ENCODE peak calls at places on chromosomes 11 and 22, in ten cellular contexts. U is AG10803, M is WTC11, Z is left ventricle myocardium inferior, W is OCI-LY7, N is MCF 10A, X is CD14-positive monocyte, V is osteocyte, F is coronary artery, G is mesothelial cell of epicardium. Q is an unnamed sample.

GRCh38 chr22:39938509-39938908 is 21.7 kb upstream of the TMA7B start:
- DNase-seq in U (no peak), M (no peak), Z (no peak), W (no peak), N (no peak), X (no peak), V (no peak), F (no peak), G (no peak), Q (no peak)

GRCh38 chr22:50206599-50206998 is 5.8 kb downstream of the SELENOO start:
- DNase-seq in U (peak), M (peak), Z (peak), W (peak), N (no peak), X (no peak), V (no peak), F (no peak), G (no peak), Q (peak)

GRCh38 chr11:10373340-10373739 is 68.5 kb downstream of the ADM start:
- DNase-seq in U (peak), M (no peak), Z (no peak), W (no peak), N (no peak), X (no peak), V (no peak), F (no peak), G (no peak), Q (no peak)

GRCh38 chr11:28133146-28133545 is 25.0 kb downstream of the METTL15 start:
- DNase-seq in U (peak), M (no peak), Z (no peak), W (no peak), N (peak), X (no peak), V (no peak), F (no peak), G (no peak), Q (no peak)

GRCh38 chr11:1437500-1437899 is 47.8 kb downstream of the BRSK2 start:
- DNase-seq in U (peak), M (no peak), Z (peak), W (no peak), N (no peak), X (no peak), V (no peak), F (no peak), G (no peak), Q (no peak)

GRCh38 chr11:93904711-93905110 is 54.3 kb upstream of the VSTM5 start:
- DNase-seq in U (no peak), M (no peak), Z (no peak), W (no peak), N (no peak), X (no peak), V (no peak), F (no peak), G (no peak), Q (no peak)

GRCh38 chr11:17036666-17037658 is 22.7 kb upstream of the PLEKHA7 start:
- DNase-seq in U (no peak), M (peak), Z (no peak), W (peak), N (peak), X (no peak), V (no peak), F (no peak), G (no peak), Q (peak)

GRCh38 chr11:38598413-38598812 is 2000.4 kb upstream of the RAG2 start:
- DNase-seq in U (no peak), M (no peak), Z (no peak), W (no peak), N (no peak), X (no peak), V (no peak), F (no peak), G (no peak), Q (no peak)

GRCh38 chr11:68383976-68384501 is 71.6 kb downstream of the LRP5 start:
- DNase-seq in U (peak), M (peak), Z (peak), W (peak), N (peak), X (no peak), V (peak), F (no peak), G (peak), Q (peak)

GRCh38 chr22:41517172-41518047 is 26.9 kb downstream of the POLR3H start:
- DNase-seq in U (peak), M (peak), Z (peak), W (no peak), N (peak), X (no peak), V (peak), F (no peak), G (no peak), Q (peak)

GRCh38 chr11:94884322-94884721 is 89.0 kb downstream of the CWC15 start:
- DNase-seq in U (no peak), M (no peak), Z (no peak), W (no peak), N (no peak), X (no peak), V (no peak), F (no peak), G (no peak), Q (no peak)

GRCh38 chr11:72719551-72719950 is 32.7 kb downstream of the ARAP1 start:
- DNase-seq in U (no peak), M (no peak), Z (no peak), W (no peak), N (no peak), X (no peak), V (no peak), F (no peak), G (no peak), Q (peak)

GRCh38 chr22:23149743-23150238 is 4.5 kb downstream of the RAB36 start:
- DNase-seq in U (no peak), M (peak), Z (no peak), W (no peak), N (no peak), X (no peak), V (no peak), F (no peak), G (no peak), Q (no peak)

GRCh38 chr22:33126881-33127280 is 68.7 kb upstream of the SYN3 start:
- DNase-seq in U (peak), M (no peak), Z (no peak), W (peak), N (peak), X (no peak), V (no peak), F (no peak), G (no peak), Q (no peak)

GRCh38 chr11:133681901-133682300 is 149.6 kb upstream of the OPCML start:
- DNase-seq in U (no peak), M (peak), Z (no peak), W (no peak), N (no peak), X (no peak), V (no peak), F (no peak), G (no peak), Q (no peak)

GRCh38 chr11:106172389-106172991 is 95.0 kb downstream of the AASDHPPT start:
- DNase-seq in U (no peak), M (no peak), Z (no peak), W (no peak), N (no peak), X (no peak), V (no peak), F (no peak), G (no peak), Q (no peak)

GRCh38 chr11:67662806-67663514 is 11.5 kb downstream of the ALDH3B2 start:
- DNase-seq in U (no peak), M (peak), Z (no peak), W (no peak), N (no peak), X (no peak), V (no peak), F (no peak), G (no peak), Q (no peak)

GRCh38 chr11:35549787-35550186 is 24.4 kb upstream of the PAMR1 start:
- DNase-seq in U (peak), M (no peak), Z (no peak), W (no peak), N (peak), X (no peak), V (no peak), F (no peak), G (no peak), Q (no peak)

GRCh38 chr11:78801161-78801884 is 226.7 kb upstream of the NARS2 start:
- DNase-seq in U (peak), M (no peak), Z (no peak), W (no peak), N (peak), X (no peak), V (no peak), F (peak), G (no peak), Q (no peak)

GRCh38 chr11:105202844-105203548 is 63.4 kb upstream of the CARD18 start:
- DNase-seq in U (no peak), M (no peak), Z (no peak), W (no peak), N (no peak), X (no peak), V (no peak), F (no peak), G (no peak), Q (no peak)

GRCh38 chr22:50523806-50524663 is 1.4 kb downstream of the SCO2 start:
- DNase-seq in U (no peak), M (no peak), Z (no peak), W (no peak), N (no peak), X (no peak), V (no peak), F (peak), G (no peak), Q (no peak)

GRCh38 chr11:65468874-65469333 is 29.9 kb upstream of the MALAT1 start:
- DNase-seq in U (peak), M (peak), Z (peak), W (peak), N (peak), X (no peak), V (no peak), F (no peak), G (no peak), Q (peak)

GRCh38 chr11:96228472-96228871 is 114.5 kb downstream of the MAML2 start:
- DNase-seq in U (peak), M (no peak), Z (peak), W (no peak), N (peak), X (no peak), V (peak), F (peak), G (peak), Q (no peak)

GRCh38 chr11:130772266-130773227 is 143.7 kb downstream of the SNX19 start:
- DNase-seq in U (peak), M (no peak), Z (no peak), W (no peak), N (peak), X (no peak), V (peak), F (peak), G (no peak), Q (peak)

GRCh38 chr11:94768602-94769511 is 701 bp downstream of the AMOTL1 start:
- DNase-seq in U (no peak), M (peak), Z (peak), W (no peak), N (no peak), X (no peak), V (peak), F (no peak), G (peak), Q (no peak)

GRCh38 chr11:71421392-71421950 is 26.7 kb downstream of the DHCR7 start:
- DNase-seq in U (no peak), M (no peak), Z (no peak), W (peak), N (no peak), X (no peak), V (no peak), F (no peak), G (no peak), Q (no peak)

GRCh38 chr22:30876925-30877553 is 91.5 kb downstream of the MORC2 start:
- DNase-seq in U (peak), M (no peak), Z (peak), W (no peak), N (no peak), X (no peak), V (no peak), F (no peak), G (peak), Q (no peak)

GRCh38 chr22:36117053-36117554 is 43.5 kb downstream of the APOL3 start:
- DNase-seq in U (no peak), M (no peak), Z (no peak), W (no peak), N (no peak), X (no peak), V (no peak), F (no peak), G (no peak), Q (no peak)

GRCh38 chr11:44000731-44001130 is 47.0 kb upstream of the ACCSL start:
- DNase-seq in U (no peak), M (no peak), Z (no peak), W (no peak), N (no peak), X (no peak), V (peak), F (no peak), G (no peak), Q (no peak)

GRCh38 chr11:33552756-33553155 is 147.9 kb downstream of the C11orf91 start:
- DNase-seq in U (peak), M (no peak), Z (no peak), W (no peak), N (no peak), X (no peak), V (no peak), F (no peak), G (no peak), Q (no peak)

GRCh38 chr11:24634606-24635160 is 137.8 kb downstream of the LUZP2 start:
- DNase-seq in U (no peak), M (no peak), Z (no peak), W (no peak), N (no peak), X (no peak), V (no peak), F (no peak), G (no peak), Q (no peak)

GRCh38 chr11:26527685-26528084 is 44.4 kb downstream of the MUC15 start:
- DNase-seq in U (no peak), M (no peak), Z (no peak), W (no peak), N (no peak), X (no peak), V (no peak), F (no peak), G (no peak), Q (no peak)

GRCh38 chr11:114229062-114229450 is 67.1 kb upstream of the NNMT start:
- DNase-seq in U (no peak), M (no peak), Z (no peak), W (no peak), N (no peak), X (no peak), V (no peak), F (no peak), G (no peak), Q (no peak)

DNA sequence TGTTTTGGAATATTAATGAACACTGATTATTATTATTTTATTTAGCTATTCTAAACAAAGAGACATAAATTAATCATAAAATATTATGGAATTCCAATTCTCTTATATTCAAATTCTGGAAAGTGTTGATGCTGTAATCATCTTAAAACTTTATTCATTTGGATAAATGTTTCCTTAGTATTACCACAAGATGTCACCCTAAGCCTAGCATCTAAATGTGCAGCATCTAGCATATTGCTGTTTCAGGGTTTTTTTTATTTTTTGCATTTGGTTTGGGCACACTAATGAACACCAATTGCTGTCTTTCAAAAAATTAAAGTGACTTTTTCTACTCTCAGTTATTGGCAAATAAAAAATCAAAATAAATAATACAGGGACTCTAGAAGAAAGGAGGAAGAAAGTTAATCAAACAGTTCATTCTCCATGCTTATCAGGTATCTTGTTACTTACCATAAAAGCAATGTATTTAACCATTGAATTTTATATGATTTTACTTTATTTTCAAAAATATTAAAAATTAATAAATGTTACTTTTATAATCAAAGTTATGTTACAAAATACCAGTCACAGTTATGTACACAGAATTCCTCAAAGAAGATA is 31.8 kb downstream of the DLG2 start:
- DNase-seq in U (peak), M (no peak), Z (no peak), W (peak), N (peak), X (no peak), V (no peak), F (no peak), G (no peak), Q (peak)
- TF ChIP-seq CTCF in U (peak), M (no peak), Z (peak), W (peak), N (peak), X (peak), V (peak), F (peak), G (peak), Q (peak)

GRCh38 chr22:43889366-43890253 is 2.2 kb downstream of the PNPLA5 start:
- DNase-seq in U (peak), M (no peak), Z (no peak), W (no peak), N (peak), X (no peak), V (no peak), F (no peak), G (no peak), Q (no peak)
- TF ChIP-seq CTCF in U (peak), M (no peak), Z (no peak), W (no peak), N (peak), X (no peak), V (no peak), F (no peak), G (no peak), Q (no peak)

DNA sequence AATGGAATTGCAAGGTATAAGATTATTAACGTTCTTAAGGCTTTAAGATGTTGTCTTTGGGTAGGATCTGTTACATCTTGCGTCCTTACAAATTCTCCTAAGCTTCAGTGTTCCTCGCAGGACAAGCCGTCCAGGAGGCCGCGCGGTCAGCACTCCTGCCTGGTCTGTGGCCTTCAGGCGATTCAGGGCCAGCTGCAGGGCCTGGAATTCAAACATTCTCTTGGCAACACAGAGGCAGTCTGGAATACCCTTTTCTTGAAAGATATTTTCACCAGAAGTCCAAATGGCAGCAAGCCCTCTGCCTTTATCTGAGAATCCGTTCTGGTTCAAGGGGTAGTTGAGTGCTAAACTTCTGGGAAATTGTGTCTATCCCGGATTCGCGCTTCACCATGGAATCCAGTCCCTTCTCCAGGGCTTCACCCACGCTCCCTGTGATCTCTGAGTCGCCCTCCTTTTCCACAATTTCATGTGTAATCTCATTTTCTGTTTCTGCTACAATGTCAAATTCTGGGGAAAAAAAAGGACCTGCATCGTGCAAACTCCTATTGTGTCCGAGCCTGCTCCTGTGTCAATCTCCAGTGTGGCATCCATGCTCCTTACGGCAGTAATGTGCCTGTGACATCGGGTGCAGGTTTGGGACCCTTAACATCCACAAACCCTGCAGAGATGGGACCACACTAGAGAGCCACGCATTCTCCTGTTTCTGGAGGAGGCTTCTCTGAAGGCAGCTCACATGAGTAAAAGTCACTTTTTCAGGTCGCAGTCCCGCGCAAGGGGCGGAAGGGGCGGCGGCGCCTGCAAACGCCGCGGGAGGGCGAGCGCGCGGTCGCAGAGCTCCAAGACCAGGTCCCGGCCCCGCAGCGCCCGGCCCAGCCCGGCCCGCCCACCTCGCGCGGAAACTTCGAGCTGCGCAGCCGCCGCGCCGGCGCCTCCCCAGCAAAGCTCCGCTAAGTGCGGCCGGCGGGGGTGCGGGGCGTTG is 25.3 kb upstream of the SORL1 start:
- DNase-seq in U (no peak), M (peak), Z (peak), W (peak), N (no peak), X (peak), V (no peak), F (no peak), G (peak), Q (peak)
- TF ChIP-seq CTCF in U (no peak), M (no peak), Z (peak), W (peak), N (no peak), X (peak), V (no peak), F (no peak), G (no peak), Q (no peak)

GRCh38 chr22:20180640-20181039 is 29.8 kb upstream of the CCDC188 start:
- DNase-seq in U (no peak), M (no peak), Z (no peak), W (no peak), N (no peak), X (no peak), V (no peak), F (no peak), G (no peak), Q (no peak)
- TF ChIP-seq CTCF in U (no peak), M (no peak), Z (no peak), W (no peak), N (no peak), X (no peak), V (no peak), F (no peak), G (no peak), Q (no peak)

GRCh38 chr11:82802710-82803109 is 69.0 kb upstream of the FAM181B start:
- DNase-seq in U (no peak), M (no peak), Z (no peak), W (no peak), N (no peak), X (no peak), V (no peak), F (no peak), G (no peak), Q (no peak)
- TF ChIP-seq CTCF in U (no peak), M (no peak), Z (no peak), W (no peak), N (no peak), X (no peak), V (no peak), F (no peak), G (no peak), Q (no peak)

DNA sequence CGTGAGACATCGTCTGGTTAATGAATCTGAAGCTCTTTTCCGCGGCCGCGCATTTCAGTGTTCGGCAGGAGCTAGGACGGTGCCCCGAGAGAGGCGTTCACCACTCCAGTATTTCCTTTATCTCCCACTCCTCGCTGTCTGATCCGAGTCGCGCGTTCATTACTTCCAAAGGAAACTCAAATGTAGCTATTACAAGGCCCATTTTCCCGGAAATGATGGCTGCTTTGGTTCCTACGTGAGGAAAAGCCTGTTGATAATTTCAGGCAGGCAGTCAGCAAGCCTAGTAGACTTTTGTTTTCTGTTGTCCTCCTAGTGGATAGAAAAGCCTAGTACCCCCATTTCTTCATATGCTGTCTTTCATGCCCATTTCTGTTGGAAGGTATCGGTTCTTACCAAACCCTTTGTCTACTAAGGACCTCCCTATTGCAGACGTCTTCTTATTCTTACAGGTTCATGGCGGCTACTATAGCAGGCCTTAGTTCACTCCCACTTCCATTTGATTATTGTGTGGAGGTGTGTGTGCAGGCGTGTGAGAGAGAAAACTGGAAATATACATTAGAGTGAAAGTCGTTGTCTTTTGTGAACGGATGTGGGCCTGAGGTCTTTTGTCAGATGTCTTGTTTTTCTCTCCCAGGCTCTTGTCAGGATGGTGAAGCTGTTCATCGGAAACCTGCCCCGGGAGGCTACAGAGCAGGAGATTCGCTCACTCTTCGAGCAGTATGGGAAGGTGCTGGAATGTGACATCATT is 737 bp downstream of the RBM4 start:
- DNase-seq in U (peak), M (no peak), Z (no peak), W (peak), N (peak), X (no peak), V (no peak), F (no peak), G (no peak), Q (peak)
- TF ChIP-seq CTCF in U (peak), M (no peak), Z (no peak), W (no peak), N (no peak), X (no peak), V (peak), F (no peak), G (no peak), Q (peak)

Q was measured in GM12865.